ENCODE peak calls at places on chromosome X, in ten cellular contexts. P is Peyer's patch, O is uterus, Z is endothelial cell of umbilical vein, V is adrenal gland, X is stomach, U is A549, W is tibial nerve, J is right lobe of liver, Q is K562. R is an unnamed sample.

GRCh38 chrX:45806410-45807121 is 605.9 kb upstream of the DIPK2B start:
- DNase-seq in P (peak), O (no peak), Z (peak), V (no peak), X (no peak), U (peak), W (no peak), J (no peak), Q (no peak), R (no peak)

GRCh38 chrX:115592997-115593734 is 32.2 kb downstream of the PLS3 start:
- DNase-seq in P (no peak), O (no peak), Z (peak), V (no peak), X (no peak), U (no peak), W (no peak), J (no peak), Q (no peak), R (no peak)

GRCh38 chrX:77979870-77980269 is 10.4 kb upstream of the PGAM4 start:
- DNase-seq in P (no peak), O (no peak), Z (no peak), V (no peak), X (no peak), U (no peak), W (no peak), J (no peak), Q (no peak), R (no peak)

GRCh38 chrX:107574711-107575110 is 53.6 kb upstream of the PRPS1 start:
- DNase-seq in P (no peak), O (no peak), Z (no peak), V (no peak), X (no peak), U (no peak), W (no peak), J (no peak), Q (no peak), R (no peak)

GRCh38 chrX:84182521-84182920 is 5.5 kb downstream of the RPS6KA6 start:
- DNase-seq in P (no peak), O (no peak), Z (no peak), V (no peak), X (no peak), U (no peak), W (no peak), J (no peak), Q (no peak), R (no peak)

GRCh38 chrX:131279617-131280016 is 9.5 kb downstream of the IGSF1 start:
- DNase-seq in P (no peak), O (no peak), Z (no peak), V (no peak), X (no peak), U (no peak), W (no peak), J (no peak), Q (no peak), R (no peak)

GRCh38 chrX:16819634-16820033 is 33.4 kb downstream of the TXLNG start:
- DNase-seq in P (no peak), O (no peak), Z (no peak), V (no peak), X (no peak), U (no peak), W (no peak), J (no peak), Q (no peak), R (no peak)

GRCh38 chrX:106957856-106958255 is 37.7 kb downstream of the CLDN2 start:
- DNase-seq in P (no peak), O (no peak), Z (no peak), V (no peak), X (no peak), U (no peak), W (no peak), J (no peak), Q (no peak), R (no peak)

GRCh38 chrX:153964105-153964504 is 7.5 kb downstream of the HCFC1 start:
- DNase-seq in P (no peak), O (no peak), Z (no peak), V (no peak), X (no peak), U (no peak), W (no peak), J (no peak), Q (no peak), R (no peak)

GRCh38 chrX:54089191-54089590 is 44.9 kb upstream of the PHF8 start:
- DNase-seq in P (no peak), O (no peak), Z (no peak), V (no peak), X (no peak), U (no peak), W (no peak), J (no peak), Q (no peak), R (no peak)

GRCh38 chrX:9285342-9285771 is 179.5 kb upstream of the TBL1X start:
- DNase-seq in P (no peak), O (no peak), Z (peak), V (no peak), X (no peak), U (no peak), W (no peak), J (no peak), Q (no peak), R (no peak)

GRCh38 chrX:73262991-73263390 is 48.3 kb upstream of the NAP1L2 start:
- DNase-seq in P (no peak), O (no peak), Z (peak), V (no peak), X (no peak), U (peak), W (no peak), J (no peak), Q (no peak), R (no peak)

GRCh38 chrX:22652596-22652995 is 347.2 kb upstream of the DDX53 start:
- DNase-seq in P (no peak), O (peak), Z (no peak), V (peak), X (no peak), U (peak), W (no peak), J (no peak), Q (no peak), R (no peak)

GRCh38 chrX:68018248-68019203 is 414.8 kb downstream of the OPHN1 start:
- DNase-seq in P (no peak), O (no peak), Z (peak), V (peak), X (no peak), U (peak), W (no peak), J (peak), Q (no peak), R (no peak)

GRCh38 chrX:54452920-54453319 is 12.7 kb downstream of the TSR2 start:
- DNase-seq in P (no peak), O (no peak), Z (no peak), V (no peak), X (no peak), U (peak), W (no peak), J (no peak), Q (peak), R (no peak)

GRCh38 chrX:107710617-107711391 is 64.8 kb downstream of the TSC22D3 start:
- DNase-seq in P (peak), O (peak), Z (peak), V (peak), X (no peak), U (peak), W (no peak), J (no peak), Q (peak), R (peak)

GRCh38 chrX:71619193-71619592 is 882 bp upstream of the CXCR3 start:
- DNase-seq in P (no peak), O (no peak), Z (no peak), V (no peak), X (no peak), U (no peak), W (no peak), J (no peak), Q (no peak), R (no peak)

GRCh38 chrX:821311-822178 is 191.0 kb downstream of the SHOX start:
- DNase-seq in P (no peak), O (no peak), Z (no peak), V (no peak), X (no peak), U (no peak), W (no peak), J (no peak), Q (no peak), R (no peak)

GRCh38 chrX:23784487-23785301 is 1.7 kb downstream of the SAT1 start:
- DNase-seq in P (no peak), O (no peak), Z (peak), V (peak), X (no peak), U (peak), W (no peak), J (no peak), Q (peak), R (no peak)

GRCh38 chrX:9875801-9876200 is 89.6 kb downstream of the SHROOM2 start:
- DNase-seq in P (no peak), O (no peak), Z (no peak), V (no peak), X (no peak), U (no peak), W (no peak), J (no peak), Q (no peak), R (no peak)

GRCh38 chrX:100649550-100650356 is 5.8 kb downstream of the SRPX2 start:
- DNase-seq in P (no peak), O (peak), Z (peak), V (peak), X (no peak), U (peak), W (peak), J (peak), Q (no peak), R (peak)

GRCh38 chrX:155441097-155441496 is 17.3 kb downstream of the F8A3 start:
- DNase-seq in P (no peak), O (no peak), Z (no peak), V (no peak), X (no peak), U (no peak), W (no peak), J (no peak), Q (no peak), R (peak)

GRCh38 chrX:155434906-155435743 is 23.3 kb downstream of the F8A3 start:
- DNase-seq in P (no peak), O (peak), Z (no peak), V (no peak), X (no peak), U (no peak), W (no peak), J (no peak), Q (peak), R (no peak)

DNA sequence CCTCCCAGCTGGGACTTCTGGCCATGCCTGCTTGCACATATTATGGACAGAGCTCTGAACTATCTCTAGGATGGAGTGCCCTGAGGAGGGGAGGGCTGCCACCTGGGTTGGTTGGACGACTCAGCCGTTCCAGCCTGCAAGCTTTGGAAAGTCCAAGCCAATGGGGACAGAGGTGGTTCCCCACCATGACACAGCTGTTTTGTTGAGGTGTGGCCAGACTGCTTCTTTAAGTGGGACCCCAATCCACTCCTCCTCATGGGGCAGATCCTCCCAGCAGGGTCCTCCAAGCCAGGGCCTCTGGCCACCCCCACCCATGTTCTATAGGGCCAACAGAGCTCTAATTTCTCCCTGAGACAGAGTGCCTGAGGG is 22.7 kb downstream of the F8A3 start:
- DNase-seq in P (no peak), O (no peak), Z (no peak), V (no peak), X (no peak), U (no peak), W (no peak), J (no peak), Q (peak), R (no peak)
- TF ChIP-seq CTCF in P (no peak), O (no peak), Z (no peak), V (no peak), X (no peak), U (no peak), W (no peak), J (no peak), Q (no peak), R (no peak)

DNA sequence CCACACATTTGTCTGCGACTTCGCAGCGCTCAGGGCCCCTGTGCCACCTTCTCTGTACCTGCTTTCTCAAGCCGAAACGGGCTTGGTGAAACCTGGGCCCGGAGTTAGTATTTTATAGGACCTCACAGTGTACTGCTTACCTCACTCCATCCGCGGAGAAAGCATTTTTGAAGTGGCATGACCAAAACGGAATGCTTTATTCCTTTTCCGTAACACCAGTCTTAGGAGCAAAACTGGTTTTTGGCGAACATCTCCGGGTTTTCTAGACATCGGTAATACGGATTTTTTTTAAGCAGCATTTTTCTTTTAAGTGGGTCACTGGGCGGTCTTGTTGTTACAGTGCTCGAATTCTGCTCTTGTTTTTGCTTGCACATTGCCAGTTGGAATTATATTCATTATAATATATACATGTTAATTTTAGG is 3.6 kb downstream of the ZIC3 start:
- DNase-seq in P (no peak), O (no peak), Z (no peak), V (no peak), X (no peak), U (no peak), W (no peak), J (no peak), Q (no peak), R (no peak)
- H3K4me3 ChIP-seq in P (no peak), O (no peak), Z (no peak), V (no peak), X (peak), U (no peak), W (no peak), J (no peak), Q (no peak), R (no peak)

GRCh38 chrX:49878834-49879655 is at the start of gene USP27X:
- DNase-seq in P (peak), O (peak), Z (peak), V (peak), X (peak), U (peak), W (peak), J (peak), Q (peak), R (peak)
- TF ChIP-seq POLR2A in P (peak), O (peak), Z (no peak), V (no peak), X (peak), U (peak), W (peak), J (peak), Q (no peak), R (no peak)

GRCh38 chrX:155857561-155857960 is 23.6 kb upstream of the VAMP7 start:
- DNase-seq in P (no peak), O (no peak), Z (no peak), V (no peak), X (no peak), U (peak), W (no peak), J (no peak), Q (no peak), R (no peak)
- TF ChIP-seq CTCF in P (no peak), O (no peak), Z (peak), V (no peak), X (no peak), U (peak), W (no peak), J (peak), Q (peak), R (no peak)

DNA sequence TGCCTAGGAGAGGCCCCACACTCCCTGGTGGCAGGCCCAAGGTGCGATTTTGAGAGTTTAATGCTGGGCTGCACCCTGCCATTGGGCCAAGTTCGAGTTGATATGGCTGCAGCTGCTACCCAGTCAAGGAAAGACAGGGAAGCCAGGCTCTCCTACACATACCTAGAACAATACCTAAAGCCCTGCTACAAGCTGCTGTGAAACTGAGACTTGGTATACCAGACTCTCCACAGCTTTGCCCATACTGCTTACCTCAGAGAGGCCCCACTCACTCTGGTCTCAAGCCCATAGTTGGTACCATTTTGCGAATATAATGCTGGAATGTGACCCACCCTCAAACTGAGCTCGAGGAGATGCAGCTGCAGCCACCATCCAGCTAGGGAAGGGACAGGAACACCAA is 147.7 kb upstream of the MAGEB2 start:
- DNase-seq in P (no peak), O (no peak), Z (no peak), V (no peak), X (no peak), U (no peak), W (no peak), J (no peak), Q (no peak), R (no peak)
- H3K4me3 ChIP-seq in P (no peak), O (no peak), Z (no peak), V (no peak), X (no peak), U (no peak), W (no peak), J (no peak), Q (no peak), R (no peak)

GRCh38 chrX:49186125-49187027 is at the start of gene PRICKLE3:
- DNase-seq in P (peak), O (peak), Z (peak), V (peak), X (peak), U (peak), W (peak), J (peak), Q (peak), R (peak)
- TF ChIP-seq POLR2A in P (peak), O (peak), Z (peak), V (no peak), X (no peak), U (peak), W (peak), J (peak), Q (peak), R (no peak)

R was measured in lower leg skin.